ENCODE peak calls at places on chromosomes 4 and X, in seven cellular contexts. One of them, this sample, is unnamed.

GRCh38 chr4:95268819-95269565 is 279.8 kb downstream of the UNC5C start:
- DNase-seq in hypothalamus: no peak
- DNase-seq in activated CD4-positive, alpha-beta T cell treated with anti-CD3 and anti-CD28 coated beads, Interleukin-2, amount 10 ng/mL, durations not matched to agents 7 days and 5 days: no peak
- DNase-seq in LHCN-M2: peak
- DNase-seq in keratinocyte: no peak
- DNase-seq in fibroblast of the conjunctiva: no peak
- DNase-seq in tibial nerve: no peak
- DNase-seq in this sample: no peak

GRCh38 chr4:26452565-26453531 is 37.4 kb downstream of the CCKAR start:
- DNase-seq in hypothalamus: no peak
- DNase-seq in activated CD4-positive, alpha-beta T cell treated with anti-CD3 and anti-CD28 coated beads, Interleukin-2, amount 10 ng/mL, durations not matched to agents 7 days and 5 days: no peak
- DNase-seq in LHCN-M2: no peak
- DNase-seq in keratinocyte: no peak
- DNase-seq in fibroblast of the conjunctiva: no peak
- DNase-seq in tibial nerve: no peak
- DNase-seq in this sample: no peak

GRCh38 chr4:174496631-174497442 is 25.5 kb downstream of the HPGD start:
- DNase-seq in hypothalamus: no peak
- DNase-seq in activated CD4-positive, alpha-beta T cell treated with anti-CD3 and anti-CD28 coated beads, Interleukin-2, amount 10 ng/mL, durations not matched to agents 7 days and 5 days: no peak
- DNase-seq in LHCN-M2: no peak
- DNase-seq in keratinocyte: no peak
- DNase-seq in fibroblast of the conjunctiva: no peak
- DNase-seq in tibial nerve: no peak
- DNase-seq in this sample: no peak

GRCh38 chr4:1187182-1187581 is 14.8 kb upstream of the SPON2 start:
- DNase-seq in hypothalamus: no peak
- DNase-seq in activated CD4-positive, alpha-beta T cell treated with anti-CD3 and anti-CD28 coated beads, Interleukin-2, amount 10 ng/mL, durations not matched to agents 7 days and 5 days: peak
- DNase-seq in LHCN-M2: no peak
- DNase-seq in keratinocyte: no peak
- DNase-seq in fibroblast of the conjunctiva: no peak
- DNase-seq in tibial nerve: peak
- DNase-seq in this sample: no peak

GRCh38 chr4:183397741-183398297 is 46.6 kb upstream of the CDKN2AIP start:
- DNase-seq in hypothalamus: no peak
- DNase-seq in activated CD4-positive, alpha-beta T cell treated with anti-CD3 and anti-CD28 coated beads, Interleukin-2, amount 10 ng/mL, durations not matched to agents 7 days and 5 days: no peak
- DNase-seq in LHCN-M2: no peak
- DNase-seq in keratinocyte: no peak
- DNase-seq in fibroblast of the conjunctiva: no peak
- DNase-seq in tibial nerve: no peak
- DNase-seq in this sample: no peak

GRCh38 chrX:125998432-125998831 is 167.7 kb downstream of the DCAF12L2 start:
- DNase-seq in hypothalamus: no peak
- DNase-seq in activated CD4-positive, alpha-beta T cell treated with anti-CD3 and anti-CD28 coated beads, Interleukin-2, amount 10 ng/mL, durations not matched to agents 7 days and 5 days: no peak
- DNase-seq in LHCN-M2: no peak
- DNase-seq in keratinocyte: no peak
- DNase-seq in fibroblast of the conjunctiva: no peak
- DNase-seq in tibial nerve: no peak
- DNase-seq in this sample: no peak

GRCh38 chr4:74374561-74375327 is 9.8 kb downstream of the EREG start:
- DNase-seq in hypothalamus: no peak
- DNase-seq in activated CD4-positive, alpha-beta T cell treated with anti-CD3 and anti-CD28 coated beads, Interleukin-2, amount 10 ng/mL, durations not matched to agents 7 days and 5 days: no peak
- DNase-seq in LHCN-M2: peak
- DNase-seq in keratinocyte: peak
- DNase-seq in fibroblast of the conjunctiva: peak
- DNase-seq in tibial nerve: no peak
- DNase-seq in this sample: no peak

GRCh38 chr4:112082954-112083586 is 62.2 kb upstream of the FAM241A start:
- DNase-seq in hypothalamus: no peak
- DNase-seq in activated CD4-positive, alpha-beta T cell treated with anti-CD3 and anti-CD28 coated beads, Interleukin-2, amount 10 ng/mL, durations not matched to agents 7 days and 5 days: no peak
- DNase-seq in LHCN-M2: peak
- DNase-seq in keratinocyte: peak
- DNase-seq in fibroblast of the conjunctiva: no peak
- DNase-seq in tibial nerve: no peak
- DNase-seq in this sample: no peak

GRCh38 chr4:168630445-168631187 is 133.8 kb downstream of the PALLD start:
- DNase-seq in hypothalamus: no peak
- DNase-seq in activated CD4-positive, alpha-beta T cell treated with anti-CD3 and anti-CD28 coated beads, Interleukin-2, amount 10 ng/mL, durations not matched to agents 7 days and 5 days: no peak
- DNase-seq in LHCN-M2: peak
- DNase-seq in keratinocyte: peak
- DNase-seq in fibroblast of the conjunctiva: no peak
- DNase-seq in tibial nerve: no peak
- DNase-seq in this sample: no peak

GRCh38 chr4:186592450-186592849 is 37.1 kb upstream of the MTNR1A start:
- DNase-seq in hypothalamus: no peak
- DNase-seq in activated CD4-positive, alpha-beta T cell treated with anti-CD3 and anti-CD28 coated beads, Interleukin-2, amount 10 ng/mL, durations not matched to agents 7 days and 5 days: no peak
- DNase-seq in LHCN-M2: no peak
- DNase-seq in keratinocyte: no peak
- DNase-seq in fibroblast of the conjunctiva: no peak
- DNase-seq in tibial nerve: no peak
- DNase-seq in this sample: no peak

GRCh38 chrX:119762718-119763117 is 4.3 kb downstream of the SOWAHD start:
- DNase-seq in hypothalamus: no peak
- DNase-seq in activated CD4-positive, alpha-beta T cell treated with anti-CD3 and anti-CD28 coated beads, Interleukin-2, amount 10 ng/mL, durations not matched to agents 7 days and 5 days: no peak
- DNase-seq in LHCN-M2: peak
- DNase-seq in keratinocyte: no peak
- DNase-seq in fibroblast of the conjunctiva: no peak
- DNase-seq in tibial nerve: no peak
- DNase-seq in this sample: no peak

GRCh38 chrX:73855546-73855945 is 292.5 kb downstream of the CHIC1 start:
- DNase-seq in hypothalamus: peak
- DNase-seq in activated CD4-positive, alpha-beta T cell treated with anti-CD3 and anti-CD28 coated beads, Interleukin-2, amount 10 ng/mL, durations not matched to agents 7 days and 5 days: peak
- DNase-seq in LHCN-M2: peak
- DNase-seq in keratinocyte: no peak
- DNase-seq in fibroblast of the conjunctiva: peak
- DNase-seq in tibial nerve: peak
- DNase-seq in this sample: no peak

GRCh38 chr4:144955104-144955503 is 142.9 kb downstream of the ANAPC10 start:
- DNase-seq in hypothalamus: no peak
- DNase-seq in activated CD4-positive, alpha-beta T cell treated with anti-CD3 and anti-CD28 coated beads, Interleukin-2, amount 10 ng/mL, durations not matched to agents 7 days and 5 days: no peak
- DNase-seq in LHCN-M2: no peak
- DNase-seq in keratinocyte: no peak
- DNase-seq in fibroblast of the conjunctiva: no peak
- DNase-seq in tibial nerve: no peak
- DNase-seq in this sample: no peak

GRCh38 chrX:13092455-13092941 is 48.1 kb upstream of the FAM9C start:
- DNase-seq in hypothalamus: no peak
- DNase-seq in activated CD4-positive, alpha-beta T cell treated with anti-CD3 and anti-CD28 coated beads, Interleukin-2, amount 10 ng/mL, durations not matched to agents 7 days and 5 days: peak
- DNase-seq in LHCN-M2: no peak
- DNase-seq in keratinocyte: no peak
- DNase-seq in fibroblast of the conjunctiva: no peak
- DNase-seq in tibial nerve: no peak
- DNase-seq in this sample: no peak

GRCh38 chrX:19643203-19643602 is 127.9 kb upstream of the MAP3K15 start:
- DNase-seq in hypothalamus: no peak
- DNase-seq in activated CD4-positive, alpha-beta T cell treated with anti-CD3 and anti-CD28 coated beads, Interleukin-2, amount 10 ng/mL, durations not matched to agents 7 days and 5 days: no peak
- DNase-seq in LHCN-M2: no peak
- DNase-seq in keratinocyte: no peak
- DNase-seq in fibroblast of the conjunctiva: no peak
- DNase-seq in tibial nerve: no peak
- DNase-seq in this sample: no peak

GRCh38 chr4:156242390-156242789 is 288.7 kb upstream of the CTSO start:
- DNase-seq in hypothalamus: no peak
- DNase-seq in activated CD4-positive, alpha-beta T cell treated with anti-CD3 and anti-CD28 coated beads, Interleukin-2, amount 10 ng/mL, durations not matched to agents 7 days and 5 days: no peak
- DNase-seq in LHCN-M2: peak
- DNase-seq in keratinocyte: no peak
- DNase-seq in fibroblast of the conjunctiva: no peak
- DNase-seq in tibial nerve: no peak
- DNase-seq in this sample: no peak

GRCh38 chr4:106851686-106852085 is 184.4 kb downstream of the DKK2 start:
- DNase-seq in hypothalamus: no peak
- DNase-seq in activated CD4-positive, alpha-beta T cell treated with anti-CD3 and anti-CD28 coated beads, Interleukin-2, amount 10 ng/mL, durations not matched to agents 7 days and 5 days: no peak
- DNase-seq in LHCN-M2: no peak
- DNase-seq in keratinocyte: no peak
- DNase-seq in fibroblast of the conjunctiva: no peak
- DNase-seq in tibial nerve: no peak
- DNase-seq in this sample: no peak

GRCh38 chrX:45323387-45323786 is 122.7 kb upstream of the DIPK2B start:
- DNase-seq in hypothalamus: no peak
- DNase-seq in activated CD4-positive, alpha-beta T cell treated with anti-CD3 and anti-CD28 coated beads, Interleukin-2, amount 10 ng/mL, durations not matched to agents 7 days and 5 days: no peak
- DNase-seq in LHCN-M2: no peak
- DNase-seq in keratinocyte: peak
- DNase-seq in fibroblast of the conjunctiva: no peak
- DNase-seq in tibial nerve: no peak
- DNase-seq in this sample: no peak

GRCh38 chr4:40316782-40317635 is 18.1 kb upstream of the CHRNA9 start:
- DNase-seq in hypothalamus: no peak
- DNase-seq in activated CD4-positive, alpha-beta T cell treated with anti-CD3 and anti-CD28 coated beads, Interleukin-2, amount 10 ng/mL, durations not matched to agents 7 days and 5 days: peak
- DNase-seq in LHCN-M2: peak
- DNase-seq in keratinocyte: peak
- DNase-seq in fibroblast of the conjunctiva: peak
- DNase-seq in tibial nerve: no peak
- DNase-seq in this sample: peak

GRCh38 chr4:25755911-25756310 is 100.3 kb downstream of the SLC34A2 start:
- DNase-seq in hypothalamus: no peak
- DNase-seq in activated CD4-positive, alpha-beta T cell treated with anti-CD3 and anti-CD28 coated beads, Interleukin-2, amount 10 ng/mL, durations not matched to agents 7 days and 5 days: no peak
- DNase-seq in LHCN-M2: no peak
- DNase-seq in keratinocyte: no peak
- DNase-seq in fibroblast of the conjunctiva: no peak
- DNase-seq in tibial nerve: no peak
- DNase-seq in this sample: no peak

GRCh38 chr4:28799696-28800095 is 1920.5 kb upstream of the PCDH7 start:
- DNase-seq in hypothalamus: no peak
- DNase-seq in activated CD4-positive, alpha-beta T cell treated with anti-CD3 and anti-CD28 coated beads, Interleukin-2, amount 10 ng/mL, durations not matched to agents 7 days and 5 days: no peak
- DNase-seq in LHCN-M2: no peak
- DNase-seq in keratinocyte: no peak
- DNase-seq in fibroblast of the conjunctiva: no peak
- DNase-seq in tibial nerve: no peak
- DNase-seq in this sample: no peak

This sample was measured in tibial artery.